ENCODE peak calls at places on chromosomes 11 and 22, in six cellular contexts. T is thoracic aorta, E is aorta, B is mesendoderm, R is left lung, A is SJSA1. W is an unnamed sample.

GRCh38 chr22:38228873-38229740 is 27.3 kb downstream of the MAFF start:
- DNase-seq in T (peak; percentile 55), E (no peak), B (no peak), R (no peak), A (peak; percentile 98), W (no peak)

GRCh38 chr22:25777870-25778269 is 35.9 kb downstream of the MYO18B start:
- DNase-seq in T (no peak), E (no peak), B (no peak), R (no peak), A (peak; percentile 31), W (no peak)

GRCh38 chr11:33542921-33543320 is 157.7 kb downstream of the C11orf91 start:
- DNase-seq in T (no peak), E (no peak), B (peak; percentile 79), R (peak; percentile 40), A (peak; percentile 49), W (peak; percentile 73)

GRCh38 chr11:124987096-124987495 is 33.1 kb downstream of the CCDC15 start:
- DNase-seq in T (no peak), E (no peak), B (peak; percentile 12), R (no peak), A (no peak), W (no peak)

GRCh38 chr11:96333076-96333744 is 9.8 kb downstream of the MAML2 start:
- DNase-seq in T (no peak), E (no peak), B (no peak), R (no peak), A (no peak), W (no peak)

GRCh38 chr11:34825670-34826383 is 90.4 kb downstream of the APIP start:
- DNase-seq in T (no peak), E (no peak), B (no peak), R (peak; percentile 44), A (no peak), W (peak; percentile 68)

GRCh38 chr11:43177938-43178337 is 133.9 kb upstream of the API5 start:
- DNase-seq in T (no peak), E (no peak), B (no peak), R (no peak), A (no peak), W (no peak)

GRCh38 chr11:1300569-1301187 is 8.8 kb downstream of the TOLLIP start:
- DNase-seq in T (no peak), E (peak; percentile 73), B (no peak), R (no peak), A (no peak), W (no peak)

GRCh38 chr22:42560781-42561180 is 7.0 kb downstream of the SERHL2 start:
- DNase-seq in T (no peak), E (peak; percentile 55), B (peak; percentile 77), R (no peak), A (no peak), W (no peak)

GRCh38 chr11:19407692-19408091 is 166.9 kb upstream of the E2F8 start:
- DNase-seq in T (no peak), E (no peak), B (no peak), R (no peak), A (no peak), W (no peak)
- H3K4me1 ChIP-seq in T (no peaks in the 10 kb centered on the region), E (no peaks in the 10 kb centered on the region), B (no peaks in the 10 kb centered on the region), R (no peaks in the 10 kb centered on the region), A (no peaks in the 10 kb centered on the region), W (peaks cover 11% of the 10 kb centered on the region)

GRCh38 chr22:46473896-46474557 is 63.4 kb downstream of the CELSR1 start:
- DNase-seq in T (no peak), E (no peak), B (no peak), R (no peak), A (no peak), W (no peak)
- H3K4me1 ChIP-seq in T (no peaks in the 10 kb centered on the region), E (no peaks in the 10 kb centered on the region), B (peaks cover 2% of the 10 kb centered on the region), R (no peaks in the 10 kb centered on the region), A (no peaks in the 10 kb centered on the region), W (no peaks in the 10 kb centered on the region)

GRCh38 chr11:62148271-62148980 is 24.6 kb downstream of the INCENP start:
- DNase-seq in T (no peak), E (peak; percentile 61), B (no peak), R (no peak), A (no peak), W (peak; percentile 51)
- H3K4me1 ChIP-seq in T (no peaks in the 10 kb centered on the region), E (no peaks in the 10 kb centered on the region), B (no peaks in the 10 kb centered on the region), R (no peaks in the 10 kb centered on the region), A (no peaks in the 10 kb centered on the region), W (no peaks in the 10 kb centered on the region)

GRCh38 chr11:46351606-46352005 is 4.3 kb downstream of the DGKZ start:
- DNase-seq in T (no peak), E (no peak), B (no peak), R (no peak), A (no peak), W (no peak)
- H3K4me1 ChIP-seq in T (peaks cover 19% of the 10 kb centered on the region), E (no peaks in the 10 kb centered on the region), B (peaks cover 8% of the 10 kb centered on the region), R (peaks cover 88% of the 10 kb centered on the region), A (peaks cover 17% of the 10 kb centered on the region), W (peaks cover 39% of the 10 kb centered on the region)

DNA sequence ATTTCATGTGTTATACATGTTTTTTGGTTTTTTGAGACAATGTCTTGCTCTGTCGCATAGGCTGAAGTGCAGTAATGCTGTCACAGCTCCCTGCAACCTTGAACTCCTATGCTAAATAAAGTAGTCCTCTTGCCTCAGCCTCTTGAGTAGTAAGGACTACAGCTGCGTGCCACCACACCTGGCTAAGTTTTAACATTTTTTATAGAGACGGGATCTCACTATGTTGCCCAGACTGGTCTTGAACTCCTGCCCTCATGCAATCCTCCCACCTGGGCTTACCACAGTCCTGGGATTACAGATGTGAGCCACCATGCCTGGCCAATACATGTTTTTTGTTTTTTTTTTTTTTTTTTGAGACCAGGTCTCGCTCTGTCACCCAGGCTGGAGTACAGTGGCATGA is 33.9 kb downstream of the SWAP70 start:
- DNase-seq in T (no peak), E (no peak), B (no peak), R (no peak), A (no peak), W (no peak)
- H3K4me1 ChIP-seq in T (peaks cover 28% of the 10 kb centered on the region), E (peaks cover 2% of the 10 kb centered on the region), B (no peaks in the 10 kb centered on the region), R (peaks cover 25% of the 10 kb centered on the region), A (no peaks in the 10 kb centered on the region), W (peaks cover 17% of the 10 kb centered on the region)

DNA sequence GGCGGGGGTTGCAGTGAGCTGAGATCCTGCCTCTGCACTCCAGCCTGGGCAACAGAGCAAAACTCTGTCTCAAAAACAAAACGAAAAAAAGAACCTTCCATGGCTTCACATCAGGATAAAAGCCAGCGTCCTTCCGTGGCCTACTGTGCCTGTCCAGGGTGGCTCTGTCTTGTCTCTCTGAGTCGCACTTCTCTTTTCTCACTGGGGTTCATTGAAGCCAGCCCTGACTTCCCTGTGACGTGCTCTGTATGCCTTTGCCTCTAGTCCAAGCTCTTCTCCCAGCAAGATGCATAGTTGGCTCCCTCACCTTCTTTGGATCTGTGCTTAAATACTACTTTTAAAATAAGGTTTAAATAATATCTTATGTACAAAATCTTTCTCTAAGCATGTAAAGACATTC is 11.6 kb downstream of the ATXN10 start:
- DNase-seq in T (no peak), E (no peak), B (no peak), R (no peak), A (no peak), W (no peak)
- H3K4me1 ChIP-seq in T (peaks cover 76% of the 10 kb centered on the region), E (peaks cover 6% of the 10 kb centered on the region), B (no peaks in the 10 kb centered on the region), R (peaks cover 51% of the 10 kb centered on the region), A (peaks cover 99% of the 10 kb centered on the region), W (peaks cover 51% of the 10 kb centered on the region)

GRCh38 chr11:68373810-68374501 is 61.6 kb downstream of the LRP5 start:
- DNase-seq in T (no peak), E (no peak), B (no peak), R (no peak), A (no peak), W (no peak)

GRCh38 chr11:68374531-68374930 is 62.1 kb downstream of the LRP5 start:
- DNase-seq in T (no peak), E (no peak), B (no peak), R (no peak), A (no peak), W (no peak)

GRCh38 chr11:68379216-68379615 is 66.8 kb downstream of the LRP5 start:
- DNase-seq in T (no peak), E (no peak), B (no peak), R (no peak), A (no peak), W (no peak)

GRCh38 chr11:68375337-68375736 is 62.9 kb downstream of the LRP5 start:
- DNase-seq in T (no peak), E (no peak), B (no peak), R (no peak), A (no peak), W (no peak)

DNA sequence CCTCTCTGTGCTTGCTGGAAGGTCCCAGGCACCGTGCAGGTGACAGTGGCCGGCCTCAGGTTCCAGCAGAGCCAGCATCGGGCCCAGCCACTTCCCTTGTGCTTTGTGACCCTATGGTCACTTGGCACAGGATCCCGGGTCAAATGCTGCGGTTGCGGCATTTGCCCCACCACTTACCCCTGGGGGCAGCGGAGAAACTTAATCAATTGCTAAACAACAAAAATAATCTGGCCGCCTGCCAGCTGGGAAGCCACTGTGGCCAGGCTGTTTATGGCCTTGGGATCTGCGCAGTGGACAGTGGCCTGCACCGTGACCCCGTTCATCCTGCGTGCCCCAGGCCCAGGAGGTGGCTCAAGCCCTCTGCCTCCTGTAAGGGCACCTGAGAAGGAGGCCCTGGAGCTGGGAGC is 65.0 kb downstream of the LRP5 start:
- DNase-seq in T (no peak), E (no peak), B (no peak), R (no peak), A (no peak), W (no peak)
- H3K4me1 ChIP-seq in T (peaks cover 74% of the 10 kb centered on the region), E (peaks cover 6% of the 10 kb centered on the region), B (no peaks in the 10 kb centered on the region), R (peaks cover 74% of the 10 kb centered on the region), A (peaks cover 46% of the 10 kb centered on the region), W (peaks cover 73% of the 10 kb centered on the region)

W was measured in upper lobe of right lung.